ENCODE peak calls at places on chromosomes 6 and 20, in nine cellular contexts. J is fibroblast of villous mesenchyme, I is RWPE1, V is skeletal muscle cell, Z is activated T-helper 1 cell treated with Interleukin-2 at 50 U/mL for 16 hours, U is fibroblast of pulmonary artery, B is head of caudate nucleus, A is AG08395, T is globus pallidus. E is an unnamed sample.

GRCh38 chr6:108874470-108875160 is 26.4 kb downstream of the ARMC2 start:
- DNase-seq in U (peak), B (no peak), T (no peak), J (peak), V (peak), I (no peak), Z (no peak), A (peak), E (no peak)

GRCh38 chr6:31822038-31822821 is 5.3 kb upstream of the HSPA1B start:
- DNase-seq in Z (peak), I (peak), V (peak), T (peak), J (peak), A (peak), B (peak), U (peak), E (peak)

GRCh38 chr20:57522380-57522973 is 2.5 kb downstream of the CTCFL start:
- DNase-seq in B (no peak), U (no peak), V (no peak), T (no peak), I (no peak), Z (no peak), A (no peak), J (no peak), E (no peak)

GRCh38 chr6:144379356-144379755 is 94.2 kb downstream of the UTRN start:
- DNase-seq in Z (no peak), T (no peak), I (no peak), V (peak), U (no peak), J (no peak), A (no peak), B (no peak), E (no peak)

GRCh38 chr6:6969761-6970223 is 138.0 kb upstream of the RREB1 start:
- DNase-seq in Z (no peak), V (no peak), I (peak), A (no peak), T (no peak), J (no peak), U (no peak), B (no peak), E (peak)

GRCh38 chr6:41939848-41940758 is 1.5 kb downstream of the CCND3 start:
- DNase-seq in V (peak), Z (no peak), B (no peak), J (peak), A (no peak), T (no peak), I (no peak), U (peak), E (peak)

GRCh38 chr6:34414999-34415858 is 10.6 kb downstream of the RPS10 start:
- DNase-seq in J (peak), T (peak), A (peak), V (peak), B (peak), I (peak), U (peak), Z (peak), E (peak)

GRCh38 chr20:24650091-24650490 is 180.7 kb downstream of the SYNDIG1 start:
- DNase-seq in A (peak), I (no peak), V (no peak), B (peak), J (peak), T (peak), U (peak), Z (no peak), E (no peak)

GRCh38 chr20:61559706-61560315 is 307.8 kb downstream of the CDH4 start:
- DNase-seq in T (no peak), U (no peak), V (no peak), I (no peak), B (no peak), Z (no peak), J (no peak), A (no peak), E (no peak)

GRCh38 chr20:56781108-56781739 is 152.1 kb downstream of the TFAP2C start:
- DNase-seq in T (no peak), J (peak), Z (no peak), V (peak), B (no peak), I (no peak), U (peak), A (peak), E (peak)

GRCh38 chr6:136012198-136012884 is 160.8 kb downstream of the PDE7B start:
- DNase-seq in I (peak), B (no peak), Z (no peak), A (peak), V (peak), U (peak), J (peak), T (no peak), E (no peak)

GRCh38 chr20:61538481-61539265 is 286.6 kb downstream of the CDH4 start:
- DNase-seq in U (no peak), T (no peak), J (no peak), B (no peak), V (no peak), A (no peak), I (no peak), Z (no peak), E (no peak)

GRCh38 chr6:150369408-150369807 is 596 bp downstream of the IYD start:
- DNase-seq in U (no peak), B (no peak), I (no peak), Z (no peak), J (no peak), T (no peak), V (no peak), A (no peak), E (no peak)

GRCh38 chr6:143451531-143451930 is 926 bp downstream of the PEX3 start:
- DNase-seq in B (no peak), A (peak), U (no peak), T (no peak), Z (no peak), I (no peak), J (peak), V (no peak), E (no peak)

GRCh38 chr20:21640556-21640955 is 64.9 kb upstream of the PAX1 start:
- DNase-seq in T (no peak), U (no peak), I (peak), J (no peak), Z (no peak), B (no peak), V (no peak), A (no peak), E (no peak)

GRCh38 chr6:111377558-111378120 is 105.4 kb downstream of the REV3L start:
- DNase-seq in Z (no peak), T (no peak), A (no peak), I (no peak), V (no peak), J (peak), B (no peak), U (peak), E (no peak)

GRCh38 chr20:52190437-52191131 is 995 bp downstream of the ZFP64 start:
- DNase-seq in I (peak), J (peak), Z (peak), B (peak), V (no peak), A (peak), T (no peak), U (peak), E (peak)

GRCh38 chr6:163367388-163368183 is 46.9 kb upstream of the QKI start:
- DNase-seq in U (no peak), I (no peak), J (no peak), A (no peak), V (no peak), B (no peak), T (no peak), Z (no peak), E (peak)

GRCh38 chr6:39083111-39083702 is 31.8 kb downstream of the SAYSD1 start:
- DNase-seq in V (no peak), B (no peak), A (no peak), T (no peak), J (no peak), Z (no peak), U (no peak), I (no peak), E (no peak)

GRCh38 chr6:147586044-147586443 is 77.6 kb downstream of the SAMD5 start:
- DNase-seq in V (no peak), Z (no peak), U (peak), T (no peak), A (no peak), J (peak), I (no peak), B (no peak), E (no peak)

GRCh38 chr6:2942916-2943563 is 28.3 kb downstream of the SERPINB6 start:
- DNase-seq in Z (no peak), V (no peak), J (no peak), A (no peak), U (no peak), B (no peak), T (no peak), I (no peak), E (no peak)

GRCh38 chr20:49701313-49701731 is 12.4 kb downstream of the B4GALT5 start:
- DNase-seq in Z (no peak), B (no peak), U (peak), J (no peak), A (no peak), T (no peak), I (no peak), V (no peak), E (no peak)

GRCh38 chr6:127606131-127606562 is 29.2 kb downstream of the C6orf58 start:
- DNase-seq in U (peak), T (no peak), Z (no peak), A (peak), B (no peak), J (peak), V (peak), I (peak), E (peak)

GRCh38 chr20:31712112-31712553 is 10.5 kb downstream of the BCL2L1 start:
- DNase-seq in U (peak), A (no peak), T (peak), B (no peak), J (no peak), V (no peak), I (no peak), Z (no peak), E (peak)

GRCh38 chr6:163438940-163439335 is 24.4 kb downstream of the QKI start:
- DNase-seq in I (no peak), V (no peak), U (no peak), J (no peak), Z (no peak), T (no peak), A (no peak), B (peak), E (peak)

GRCh38 chr6:26493258-26493657 is 6.8 kb upstream of the BTN1A1 start:
- DNase-seq in B (no peak), T (no peak), J (peak), I (no peak), A (peak), Z (no peak), V (no peak), U (peak), E (no peak)

GRCh38 chr20:31475032-31475431 is at the start of the genes DEFB124 and REM1:
- DNase-seq in Z (no peak), J (no peak), V (no peak), A (no peak), U (no peak), B (no peak), I (no peak), T (no peak), E (no peak)

GRCh38 chr20:46523696-46524328 is 10.5 kb upstream of the ZNF334 start:
- DNase-seq in Z (no peak), A (no peak), I (peak), T (no peak), J (peak), U (peak), B (no peak), V (no peak), E (peak)

GRCh38 chr6:109793015-109793414 is 101.9 kb downstream of the FIG4 start:
- DNase-seq in J (no peak), Z (no peak), B (no peak), I (no peak), U (no peak), A (no peak), T (no peak), V (no peak), E (no peak)

GRCh38 chr6:355373-355772 is 36.2 kb upstream of the IRF4 start:
- DNase-seq in T (no peak), I (no peak), V (no peak), U (no peak), A (no peak), Z (no peak), B (no peak), J (no peak), E (no peak)

GRCh38 chr6:168650686-168651085 is 209.7 kb downstream of the SMOC2 start:
- DNase-seq in I (no peak), T (no peak), B (no peak), Z (no peak), A (no peak), V (no peak), U (no peak), J (no peak), E (peak)

E was measured in Calu3.